ENCODE peak calls at places on chromosomes 13 and 19, in ten cellular contexts. X is left lung, V is IMR-90, A is cardiac muscle cell, P is fibroblast of lung, S is body of pancreas, L is esophagus squamous epithelium, O is lower lobe of right lung, Z is lung, B is left ventricle myocardium inferior. F is an unnamed sample. For H3K36me3, the result is how much of the 10 kb centered on the place peaks cover.

GRCh38 chr13:21081926-21082325 is 20.5 kb upstream of the LATS2 start:
- DNase-seq in S (no peak), B (no peak), O (no peak), A (no peak), V (no peak), L (no peak), X (no peak), P (no peak), Z (no peak), F (no peak)

GRCh38 chr19:12779162-12779993 is 4.0 kb upstream of the HOOK2 start:
- DNase-seq in O (no peak), S (no peak), B (peak), X (no peak), Z (no peak), A (peak), V (peak), P (peak), L (no peak), F (peak)

GRCh38 chr19:15441317-15441716 is 8.4 kb downstream of the WIZ start:
- DNase-seq in L (no peak), X (no peak), P (no peak), O (no peak), B (no peak), Z (no peak), S (no peak), V (no peak), A (no peak), F (no peak)

GRCh38 chr13:72920097-72920496 is 138.2 kb downstream of the PIBF1 start:
- DNase-seq in L (no peak), S (peak), Z (no peak), A (no peak), O (no peak), V (peak), B (peak), P (no peak), X (no peak), F (no peak)

GRCh38 chr19:40191836-40192646 is 815 bp downstream of the MAP3K10 start:
- DNase-seq in O (peak), B (no peak), S (peak), A (peak), Z (no peak), L (no peak), V (peak), P (peak), X (peak), F (peak)

GRCh38 chr19:58157045-58157728 is 6.6 kb upstream of the ZNF329 start:
- DNase-seq in Z (no peak), A (no peak), S (no peak), O (no peak), P (no peak), X (peak), L (no peak), V (no peak), B (no peak), F (no peak)

GRCh38 chr13:99894835-99895427 is 76.6 kb downstream of the ZIC5 start:
- DNase-seq in S (no peak), O (no peak), A (no peak), P (peak), X (no peak), B (no peak), V (no peak), Z (no peak), L (no peak), F (no peak)

GRCh38 chr19:54430306-54431254 is 15.3 kb downstream of the TTYH1 start:
- DNase-seq in V (no peak), L (no peak), A (peak), O (no peak), P (peak), B (peak), S (peak), Z (no peak), X (peak), F (peak)

GRCh38 chr13:40269086-40269485 is 397.4 kb downstream of the FOXO1 start:
- DNase-seq in X (no peak), S (no peak), V (no peak), Z (no peak), B (peak), P (peak), O (no peak), A (no peak), L (no peak), F (no peak)

GRCh38 chr19:14089662-14090508 is 666 bp downstream of the SAMD1 start:
- DNase-seq in V (peak), P (peak), B (peak), O (peak), A (peak), X (peak), L (no peak), Z (no peak), S (peak), F (no peak)

GRCh38 chr19:674282-675151 is 1.7 kb upstream of the FSTL3 start:
- DNase-seq in P (no peak), X (no peak), V (no peak), O (no peak), B (peak), A (no peak), S (no peak), L (no peak), Z (no peak), F (peak)

GRCh38 chr13:102369303-102369702 is 32.5 kb downstream of the FGF14 start:
- DNase-seq in S (no peak), V (no peak), X (no peak), Z (no peak), B (no peak), O (no peak), A (no peak), L (no peak), P (peak), F (no peak)
- H3K27ac ChIP-seq in S (no peak), V (no peak), X (no peak), Z (no peak), B (no peak), O (no peak), A (no peak), L (no peak), P (no peak), F (no peak)

GRCh38 chr13:113851480-113851803 is 12.4 kb downstream of the GAS6 start:
- DNase-seq in Z (no peak), B (no peak), P (no peak), S (no peak), X (no peak), A (no peak), L (no peak), O (no peak), V (no peak), F (no peak)

GRCh38 chr13:113851826-113852535 is 11.9 kb downstream of the GAS6 start:
- DNase-seq in A (no peak), V (no peak), L (no peak), X (no peak), O (no peak), Z (no peak), P (no peak), S (no peak), B (no peak), F (peak)

GRCh38 chr13:113854238-113855011 is 9.5 kb downstream of the GAS6 start:
- DNase-seq in B (peak), V (peak), L (no peak), S (peak), X (peak), P (peak), O (peak), Z (no peak), A (no peak), F (no peak)

GRCh38 chr13:113853518-113854237 is 10.2 kb downstream of the GAS6 start:
- DNase-seq in B (peak), P (peak), V (peak), S (peak), L (no peak), Z (no peak), A (no peak), O (peak), X (no peak), F (peak)

GRCh38 chr13:113852536-113853517 is 11.0 kb downstream of the GAS6 start:
- DNase-seq in O (peak), S (peak), L (no peak), A (no peak), V (no peak), X (peak), P (no peak), B (no peak), Z (no peak), F (no peak)
- H3K36me3 ChIP-seq in O (under half), S (under half), L (under half), A (under half), V (under half), X (under half), P (under half), B (under half), Z (under half), F (under half)

DNA sequence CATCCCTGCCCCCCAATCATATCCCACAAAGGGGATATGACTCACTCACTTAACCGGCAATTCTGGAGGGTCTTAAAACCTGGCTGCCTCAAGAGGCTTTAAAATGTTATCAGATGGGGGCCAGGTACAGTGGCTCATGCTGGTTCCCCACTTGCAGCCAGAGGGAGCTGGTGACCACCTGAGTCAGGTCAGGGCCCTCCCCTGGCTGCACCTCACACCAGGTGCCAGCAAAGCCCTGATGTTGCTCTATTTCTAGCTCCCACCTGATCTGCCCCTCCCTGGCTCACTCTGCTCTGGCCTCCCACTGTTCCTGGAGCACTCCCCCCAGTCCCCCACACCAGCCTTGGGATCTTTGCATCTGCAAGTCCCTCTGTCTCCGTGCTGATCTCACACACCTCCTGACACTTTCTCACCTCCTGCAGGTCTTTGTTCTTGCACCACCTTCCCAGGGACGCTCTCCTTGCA is 14.2 kb downstream of the HPN start:
- DNase-seq in P (no peak), Z (no peak), V (no peak), O (peak), S (no peak), B (no peak), L (no peak), A (no peak), X (no peak), F (no peak)
- TF ChIP-seq CTCF in P (no peak), Z (no peak), V (no peak), O (peak), S (peak), B (no peak), L (peak), A (no peak), X (no peak), F (no peak)

GRCh38 chr13:42883142-42883541 is 101.8 kb downstream of the FAM216B start:
- DNase-seq in L (no peak), A (no peak), B (no peak), Z (no peak), V (no peak), X (no peak), P (no peak), S (no peak), O (no peak), F (no peak)
- H3K27ac ChIP-seq in L (no peak), A (no peak), B (no peak), Z (no peak), V (no peak), X (no peak), P (no peak), S (no peak), O (no peak), F (no peak)

GRCh38 chr13:76708138-76708537 is 178.1 kb downstream of the KCTD12 start:
- DNase-seq in L (no peak), S (no peak), B (peak), X (no peak), P (peak), Z (no peak), V (no peak), A (no peak), O (no peak), F (no peak)
- H3K36me3 ChIP-seq in L (under half), S (under half), B (under half), X (under half), P (under half), Z (under half), V (under half), A (under half), O (under half), F (under half)

GRCh38 chr13:111153279-111153976 is 38.3 kb downstream of the ARHGEF7 start:
- DNase-seq in P (peak), A (peak), B (peak), L (peak), S (peak), V (peak), Z (peak), O (peak), X (peak), F (peak)

GRCh38 chr13:111158136-111158805 is 43.2 kb downstream of the ARHGEF7 start:
- DNase-seq in V (no peak), B (no peak), S (peak), Z (no peak), O (no peak), X (no peak), A (no peak), L (no peak), P (peak), F (no peak)

GRCh38 chr13:111152836-111153235 is 37.7 kb downstream of the ARHGEF7 start:
- DNase-seq in A (peak), S (peak), O (no peak), V (no peak), P (no peak), X (no peak), Z (no peak), L (no peak), B (no peak), F (no peak)

GRCh38 chr13:111156421-111156820 is 41.3 kb downstream of the ARHGEF7 start:
- DNase-seq in O (no peak), B (no peak), X (no peak), A (no peak), Z (no peak), L (no peak), S (no peak), V (no peak), P (no peak), F (no peak)

DNA sequence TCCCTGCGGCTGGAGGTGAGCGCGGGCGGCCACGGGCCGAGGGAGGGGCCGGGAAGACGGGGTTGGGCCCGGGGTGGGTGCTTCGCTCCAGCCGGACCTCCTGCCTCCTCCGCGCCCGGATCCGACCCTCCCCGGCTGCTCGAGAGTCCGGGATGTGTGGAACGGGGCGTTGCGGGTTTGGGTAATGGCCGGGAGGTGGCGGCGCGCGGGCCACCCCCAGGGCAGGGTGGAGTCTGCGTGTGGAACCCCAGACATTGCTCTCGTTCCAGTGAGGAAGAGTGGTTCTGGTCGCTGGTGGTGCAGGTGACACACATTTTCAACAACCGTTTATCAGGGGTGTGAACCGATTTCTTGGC is 38.8 kb downstream of the ARHGEF7 start:
- DNase-seq in V (no peak), A (no peak), O (no peak), X (no peak), L (no peak), P (no peak), Z (peak), S (no peak), B (peak), F (peak)
- TF ChIP-seq CTCF in V (no peak), A (peak), O (no peak), X (peak), L (no peak), P (peak), Z (no peak), S (no peak), B (peak), F (no peak)

DNA sequence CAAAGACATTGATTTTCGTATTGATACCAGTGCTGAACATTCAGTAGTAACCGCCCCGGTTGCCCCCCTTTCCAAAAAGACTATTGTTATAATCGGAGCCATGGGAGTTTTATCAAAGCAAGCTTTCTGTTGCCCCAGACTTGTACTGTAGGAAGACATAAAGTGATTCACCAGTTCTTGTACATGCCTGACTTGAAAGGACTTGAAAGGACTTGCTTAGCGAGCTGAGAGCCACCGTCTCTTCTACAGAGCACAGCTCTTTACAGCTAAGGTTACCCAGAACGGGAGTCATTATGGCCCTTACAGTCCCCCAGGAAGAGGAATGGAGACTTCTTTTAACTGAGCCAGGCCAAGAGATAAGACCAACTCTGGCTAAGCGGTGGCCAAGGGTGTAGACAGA is 5.1 kb downstream of the ZNF816 start:
- DNase-seq in V (no peak), A (no peak), P (no peak), Z (no peak), S (no peak), X (no peak), B (no peak), O (no peak), L (no peak), F (no peak)
- H3K27ac ChIP-seq in V (no peak), A (no peak), P (no peak), Z (no peak), S (no peak), X (no peak), B (no peak), O (no peak), L (no peak), F (no peak)

DNA sequence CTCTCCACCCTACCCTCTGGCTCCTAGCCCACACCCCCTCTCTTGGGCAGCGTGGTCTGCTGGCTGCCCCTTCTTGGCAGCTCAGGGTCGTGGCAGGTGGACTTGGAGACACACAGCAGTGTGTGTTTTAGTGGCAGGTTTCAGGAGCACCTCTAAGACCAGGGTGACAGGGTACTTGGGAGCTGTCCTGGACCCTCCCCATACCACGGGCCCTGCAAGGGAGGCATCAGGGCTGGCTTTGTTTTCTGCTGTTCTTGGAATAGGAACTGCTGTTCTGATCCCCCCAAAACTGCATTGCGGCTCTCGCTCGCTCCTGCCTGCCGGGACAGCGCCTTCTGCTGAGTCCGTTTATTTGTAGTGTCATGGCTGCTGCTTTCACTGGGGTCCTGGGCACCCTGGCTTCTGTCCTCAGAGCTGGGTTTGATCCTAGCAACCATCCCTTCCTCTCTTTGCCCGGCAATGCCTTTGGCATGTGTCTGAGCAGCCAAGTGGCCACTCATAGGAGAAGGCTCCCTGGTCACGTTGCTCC is 12.2 kb downstream of the COMP start:
- DNase-seq in X (peak), A (no peak), S (no peak), V (no peak), O (no peak), Z (no peak), L (no peak), B (no peak), P (no peak), F (no peak)
- H3K36me3 ChIP-seq in X (under half), A (under half), S (under half), V (under half), O (under half), Z (under half), L (under half), B (under half), P (under half), F (under half)

F was measured in heart right ventricle.